ENCODE peak calls at places on chromosomes 6 and 20, in nine cellular contexts. I, Z, R, F, S, X, C, P and K are unnamed samples.
A peak's percentile ranks its signal among the peaks of the same experiment; 100 is the strongest.

GRCh38 chr20:20465259-20465658 is 97.4 kb downstream of the INSM1 start:
- DNase-seq in R (no peak), F (no peak), Z (no peak), X (no peak), C (no peak), P (no peak), I (no peak), S (no peak), K (peak; percentile 47)

GRCh38 chr20:59232618-59233017 is 67.8 kb upstream of the EDN3 start:
- DNase-seq in I (no peak), C (no peak), F (no peak), X (no peak), R (no peak), P (no peak), Z (no peak), S (no peak), K (no peak)

GRCh38 chr6:133040025-133040838 is 200.9 kb upstream of the EYA4 start:
- DNase-seq in Z (no peak), I (peak; percentile 21), R (no peak), X (peak; percentile 4), C (no peak), P (no peak), F (no peak), S (no peak), K (no peak)

GRCh38 chr6:33161354-33162320 is 30.6 kb downstream of the COL11A2 start:
- DNase-seq in S (peak; percentile 81), P (peak; percentile 94), Z (peak; percentile 78), R (peak; percentile 85), C (no peak), F (peak; percentile 64), X (peak; percentile 74), I (peak; percentile 93), K (peak; percentile 29)

GRCh38 chr6:161353208-161353613 is 79.3 kb upstream of the AGPAT4 start:
- DNase-seq in R (no peak), C (no peak), I (peak; percentile 52), Z (no peak), P (no peak), F (peak; percentile 73), S (no peak), X (peak; percentile 12), K (peak; percentile 39)

GRCh38 chr6:159307246-159307790 is 138.1 kb downstream of the FNDC1 start:
- DNase-seq in Z (no peak), S (no peak), F (no peak), I (no peak), P (no peak), X (no peak), C (no peak), R (no peak), K (no peak)

GRCh38 chr6:90375681-90376439 is 79.2 kb upstream of the BACH2 start:
- DNase-seq in S (no peak), P (no peak), I (no peak), X (no peak), F (no peak), C (no peak), Z (no peak), R (no peak), K (no peak)

GRCh38 chr6:109795994-109796555 is 105.0 kb downstream of the FIG4 start:
- DNase-seq in F (no peak), C (no peak), R (no peak), X (no peak), S (no peak), Z (no peak), I (no peak), P (no peak), K (no peak)

GRCh38 chr6:137849709-137850093 is 17.4 kb upstream of the TNFAIP3 start:
- DNase-seq in P (no peak), C (no peak), I (no peak), Z (no peak), S (no peak), F (no peak), R (no peak), X (no peak), K (no peak)

GRCh38 chr6:170037541-170038250 is 253.2 kb downstream of the DLL1 start:
- DNase-seq in I (no peak), S (no peak), R (no peak), X (no peak), Z (no peak), P (no peak), C (peak; percentile 89), F (peak; percentile 8), K (no peak)

GRCh38 chr6:151389640-151390275 is 1.6 kb downstream of the ZBTB2 start:
- DNase-seq in R (peak; percentile 70), Z (no peak), X (peak; percentile 13), C (peak; percentile 92), I (peak; percentile 65), S (no peak), F (peak; percentile 72), P (peak; percentile 83), K (no peak)

GRCh38 chr6:54846243-54846856 is at the start of gene FAM83B:
- DNase-seq in P (peak; percentile 66), F (peak; percentile 94), S (no peak), C (no peak), Z (no peak), R (no peak), X (no peak), I (no peak), K (no peak)

GRCh38 chr6:25250878-25251277 is 28.3 kb upstream of the CARMIL1 start:
- DNase-seq in S (no peak), C (no peak), I (no peak), Z (no peak), F (no peak), P (no peak), X (no peak), R (no peak), K (no peak)

GRCh38 chr20:1357921-1358671 is 29.2 kb upstream of the SDCBP2 start:
- DNase-seq in S (no peak), I (no peak), P (no peak), R (no peak), X (no peak), F (no peak), C (peak; percentile 58), Z (no peak), K (no peak)

GRCh38 chr6:143556529-143556928 is 45.0 kb upstream of the FUCA2 start:
- DNase-seq in I (no peak), R (no peak), P (no peak), Z (no peak), C (no peak), F (no peak), S (no peak), X (no peak), K (no peak)

GRCh38 chr20:50895111-50895830 is 36.0 kb downstream of the ADNP start:
- DNase-seq in I (no peak), X (no peak), P (no peak), S (no peak), F (peak; percentile 28), C (no peak), R (no peak), Z (no peak), K (no peak)

GRCh38 chr6:53603381-53604121 is 58.6 kb upstream of the GCLC start:
- DNase-seq in X (no peak), I (no peak), F (no peak), C (no peak), R (no peak), S (no peak), Z (no peak), P (no peak), K (no peak)

GRCh38 chr20:61447950-61448349 is 195.9 kb downstream of the CDH4 start:
- DNase-seq in P (no peak), F (no peak), Z (no peak), X (no peak), R (no peak), C (peak; percentile 22), S (no peak), I (no peak), K (no peak)

GRCh38 chr20:44137210-44137781 is 49.7 kb downstream of the JPH2 start:
- DNase-seq in Z (no peak), I (no peak), R (peak; percentile 72), X (no peak), C (no peak), S (no peak), P (peak; percentile 84), F (no peak), K (no peak)

GRCh38 chr6:95248501-95248900 is 328.8 kb upstream of the MANEA start:
- DNase-seq in P (no peak), I (no peak), F (no peak), C (no peak), R (no peak), S (no peak), Z (no peak), X (no peak), K (no peak)

GRCh38 chr20:36454664-36455427 is 86.5 kb upstream of the MYL9 start:
- DNase-seq in S (no peak), P (peak; percentile 75), F (no peak), R (peak; percentile 38), C (no peak), X (no peak), Z (no peak), I (no peak), K (no peak)

GRCh38 chr20:61819921-61820825 is 245.5 kb downstream of the TAF4 start:
- DNase-seq in C (no peak), S (no peak), P (peak; percentile 38), R (no peak), F (no peak), X (no peak), I (no peak), Z (no peak), K (no peak)

GRCh38 chr6:169787797-169788196 is 36.4 kb downstream of the ERMARD start:
- DNase-seq in X (no peak), Z (no peak), R (no peak), P (no peak), S (no peak), F (no peak), C (peak; percentile 77), I (no peak), K (no peak)

GRCh38 chr20:14232650-14233049 is 104.8 kb downstream of the FLRT3 start:
- DNase-seq in Z (no peak), S (no peak), C (no peak), I (no peak), F (no peak), X (no peak), P (no peak), R (no peak), K (no peak)
- H3K4me1 ChIP-seq in Z (no peaks in the 10 kb centered on the region), S (no peaks in the 10 kb centered on the region), C (no peaks in the 10 kb centered on the region), I (no peaks in the 10 kb centered on the region), F (no peaks in the 10 kb centered on the region), X (peaks cover 21% of the 10 kb centered on the region), P (no peaks in the 10 kb centered on the region), R (peaks cover 7% of the 10 kb centered on the region), K (no peaks in the 10 kb centered on the region)

GRCh38 chr6:34341481-34341971 is 50.9 kb downstream of the NUDT3 start:
- DNase-seq in C (no peak), Z (no peak), F (no peak), X (no peak), I (no peak), S (no peak), R (no peak), P (no peak), K (no peak)
- H3K27ac ChIP-seq in C (peak overlapping the region; percentile 8), Z (no peak overlapping the region), F (no peak overlapping the region), X (no peak overlapping the region), I (no peak overlapping the region), S (no peak overlapping the region), R (peak overlapping the region; percentile 63), P (peak overlapping the region; percentile 65), K (no peak overlapping the region)

GRCh38 chr6:52538921-52539354 is 37.9 kb downstream of the TRAM2 start:
- DNase-seq in I (no peak), P (no peak), F (no peak), Z (no peak), R (no peak), S (no peak), X (no peak), C (no peak), K (no peak)
- H3K4me3 ChIP-seq in I (no peak overlapping the region), P (no peak overlapping the region), F (no peak overlapping the region), Z (no peak overlapping the region), R (no peak overlapping the region), S (no peak overlapping the region), X (no peak overlapping the region), C (no peak overlapping the region), K (no peak overlapping the region)

GRCh38 chr6:20559924-20560551 is 25.8 kb downstream of the CDKAL1 start:
- DNase-seq in F (no peak), S (no peak), I (peak; percentile 35), Z (no peak), X (no peak), P (no peak), R (no peak), C (no peak), K (no peak)
- H3K4me1 ChIP-seq in F (no peaks in the 10 kb centered on the region), S (peaks cover 5% of the 10 kb centered on the region), I (peaks cover 26% of the 10 kb centered on the region), Z (peaks cover 4% of the 10 kb centered on the region), X (peaks cover 11% of the 10 kb centered on the region), P (no peaks in the 10 kb centered on the region), R (peaks cover 8% of the 10 kb centered on the region), C (no peaks in the 10 kb centered on the region), K (no peaks in the 10 kb centered on the region)